ENCODE peak calls at places on chromosomes 12 and 14, in four cellular contexts. P, M, H and J are unnamed samples.

GRCh38 chr14:76138758-76139723 is 12.7 kb upstream of the GPATCH2L start:
- DNase-seq in H (no peak), M (no peak), P (peak), J (peak)

GRCh38 chr12:50839032-50839431 is 3.7 kb upstream of the TMPRSS12 start:
- DNase-seq in M (no peak), H (no peak), P (no peak), J (no peak)

GRCh38 chr12:82757611-82758010 is 70.9 kb downstream of the TMTC2 start:
- DNase-seq in M (no peak), H (no peak), P (no peak), J (no peak)

GRCh38 chr14:100850841-100851585 is 25.1 kb downstream of the MEG3 start:
- DNase-seq in M (peak), H (no peak), P (peak), J (peak)

GRCh38 chr14:77039285-77040058 is 11.0 kb upstream of the IRF2BPL start:
- DNase-seq in M (no peak), H (peak), P (no peak), J (no peak)

GRCh38 chr14:91371990-91372375 is 45.6 kb downstream of the CCDC88C start:
- DNase-seq in H (no peak), M (no peak), P (no peak), J (no peak)

GRCh38 chr12:29427964-29428363 is 47.0 kb upstream of the ERGIC2 start:
- DNase-seq in H (no peak), P (peak), M (no peak), J (peak)

GRCh38 chr14:102584871-102585869 is 7.3 kb upstream of the RCOR1 start:
- DNase-seq in H (no peak), M (peak), P (peak), J (peak)

GRCh38 chr12:48000878-48001321 is 3.4 kb downstream of the COL2A1 start:
- DNase-seq in P (peak), M (peak), H (peak), J (peak)

DNA sequence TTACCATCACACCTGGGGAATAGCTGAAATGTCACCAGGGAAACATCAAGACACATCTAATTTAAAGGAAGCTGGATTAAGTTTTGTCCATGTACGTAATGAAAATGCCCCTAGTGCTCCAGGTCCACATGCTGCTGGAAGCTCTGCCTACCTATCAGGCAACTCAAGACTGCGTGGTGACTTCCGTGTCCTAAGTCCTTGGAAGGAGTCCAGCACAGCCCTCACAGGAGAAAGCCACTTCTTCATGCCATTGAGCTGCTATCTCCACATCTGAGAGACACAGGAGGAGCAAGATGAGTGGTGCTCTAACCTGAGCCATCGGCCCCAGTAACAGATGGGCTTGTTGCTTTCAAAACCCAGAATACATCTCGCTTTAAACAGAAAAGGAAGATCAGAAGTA is 316.4 kb downstream of the DPF3 start:
- DNase-seq in M (no peak), H (no peak), P (no peak), J (no peak)
- TF ChIP-seq EZH2 in M (no peak), H (no peak), P (no peak), J (no peak)

DNA sequence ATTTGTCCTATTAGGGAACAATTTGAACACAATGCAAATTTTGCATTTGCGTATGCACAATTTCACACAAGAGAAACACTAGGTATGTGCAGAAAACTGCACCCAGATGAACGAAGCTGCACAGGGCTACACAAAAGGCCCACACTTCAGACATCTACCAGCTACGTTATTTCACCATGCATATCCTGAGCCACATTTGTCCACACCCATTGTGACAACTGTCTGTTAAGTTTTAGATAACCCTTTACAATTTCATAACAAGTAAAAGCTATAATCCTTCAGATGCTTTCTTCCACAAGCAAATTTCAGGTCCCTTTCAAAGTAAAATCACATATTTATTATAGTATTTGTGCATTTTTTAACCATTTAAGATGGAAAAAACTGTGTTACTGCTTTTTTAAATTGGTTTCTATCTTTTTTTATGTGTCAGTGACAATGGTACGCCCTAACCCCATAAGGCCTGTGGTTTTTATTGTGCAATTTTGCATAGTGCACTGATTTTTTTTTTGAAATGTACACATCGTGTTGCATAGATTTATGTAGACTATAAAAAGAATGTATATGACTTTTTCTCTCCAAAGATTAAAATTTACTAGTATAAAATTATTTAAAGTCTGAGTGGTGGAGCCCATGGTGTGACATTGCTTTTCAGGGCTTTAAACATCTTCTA is 87.8 kb upstream of the BTG1 start:
- DNase-seq in M (no peak), H (no peak), P (no peak), J (no peak)
- TF ChIP-seq EZH2 in M (no peak), H (no peak), P (no peak), J (no peak)

DNA sequence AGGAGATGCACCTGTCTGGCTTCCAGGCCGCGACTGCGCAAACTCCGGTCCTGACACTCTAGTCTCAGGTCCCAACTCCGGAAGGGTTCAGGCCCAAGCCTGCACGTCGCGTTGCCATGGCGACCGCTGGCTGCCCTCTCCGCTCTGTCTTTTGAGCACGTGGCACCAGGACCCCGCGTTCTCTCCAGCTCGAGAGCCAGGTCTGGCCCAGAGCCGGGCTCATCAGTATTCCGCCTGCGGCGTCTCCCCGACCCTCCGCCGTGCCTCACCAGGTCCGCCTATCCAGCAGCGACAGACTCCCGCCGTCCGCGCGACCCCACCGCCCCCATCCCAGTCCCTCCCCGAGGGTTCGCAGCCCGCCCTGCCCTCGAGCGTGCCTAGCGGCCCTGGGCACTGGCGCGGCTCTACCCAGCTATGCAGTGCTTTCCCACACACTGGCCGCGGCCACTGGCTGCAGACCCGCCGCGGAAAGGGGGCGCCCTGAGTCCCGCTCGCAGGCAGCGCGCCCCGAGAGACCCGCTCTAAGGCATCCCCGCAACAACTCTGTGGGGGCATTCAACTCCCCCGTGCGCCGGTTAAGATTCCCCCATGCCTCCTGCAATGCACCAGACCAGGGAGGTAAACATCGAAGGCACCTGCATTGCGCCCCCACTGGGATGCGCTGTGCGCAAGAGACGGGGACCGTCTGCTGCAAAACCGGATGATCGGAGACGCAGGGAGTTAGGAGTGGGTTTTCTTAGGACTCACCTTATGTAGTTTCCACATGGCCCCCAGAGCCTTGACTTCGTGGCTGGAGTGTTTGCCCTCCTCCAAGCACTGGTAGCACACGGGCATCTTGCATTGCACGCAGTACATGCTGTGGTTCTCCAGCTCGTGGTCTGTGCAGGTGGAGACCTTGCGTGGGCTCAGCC is 1.3 kb downstream of the TRIM9 start:
- DNase-seq in H (no peak), M (no peak), P (peak), J (no peak)
- TF ChIP-seq EZH2 in H (peak), M (no peak), P (no peak), J (no peak)

GRCh38 chr12:461425-461824 is 1.7 kb downstream of the B4GALNT3 start:
- DNase-seq in M (no peak), P (no peak), H (no peak), J (no peak)

GRCh38 chr12:459430-460258 is at the start of gene B4GALNT3:
- DNase-seq in H (no peak), M (peak), P (peak), J (peak)

GRCh38 chr12:459050-459429 is 699 bp upstream of the B4GALNT3 start:
- DNase-seq in P (no peak), H (no peak), M (no peak), J (no peak)

GRCh38 chr12:462936-463705 is 3.4 kb downstream of the B4GALNT3 start:
- DNase-seq in M (peak), P (no peak), H (peak), J (no peak)

GRCh38 chr12:460301-461230 is 827 bp downstream of the B4GALNT3 start:
- DNase-seq in P (peak), M (peak), H (no peak), J (no peak)
- TF ChIP-seq EZH2 in P (no peak), M (no peak), H (peak), J (no peak)

DNA sequence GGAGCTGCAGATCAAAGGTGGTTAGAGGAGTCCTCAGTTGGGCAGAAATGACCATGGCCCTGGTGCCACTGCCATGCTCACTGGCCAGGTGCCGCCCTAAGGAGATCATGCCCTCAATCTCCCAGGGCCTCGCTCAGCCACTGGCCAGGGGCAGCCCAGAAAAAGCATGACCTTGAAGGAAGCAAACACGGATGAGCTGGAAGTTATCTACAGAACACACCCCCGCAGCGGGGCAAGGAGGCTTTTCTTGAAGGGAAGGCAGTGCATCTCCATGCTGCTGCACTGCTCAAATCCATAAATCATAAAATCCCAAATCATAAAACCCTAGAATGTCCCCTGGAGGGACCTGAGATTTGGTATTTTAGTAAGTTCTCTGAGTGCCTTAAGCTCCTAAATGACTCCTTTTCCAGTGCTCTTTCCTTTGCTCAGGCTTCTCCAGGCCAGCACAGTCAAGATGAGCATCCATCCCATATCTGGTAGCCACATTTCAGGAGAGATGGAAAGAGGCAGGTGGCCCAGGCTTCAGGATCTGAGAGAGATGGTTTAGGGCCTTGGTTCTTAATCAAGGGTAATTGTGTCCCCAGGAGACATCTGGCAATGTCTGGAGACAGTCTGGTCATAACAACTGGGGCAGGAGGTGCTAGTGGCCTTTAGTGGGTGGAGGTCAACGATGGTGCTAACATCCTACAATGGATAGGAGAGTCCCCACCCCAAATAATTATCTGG is 217.3 kb downstream of the RBM19 start:
- DNase-seq in M (no peak), H (no peak), P (no peak), J (peak)
- TF ChIP-seq EZH2 in M (no peak), H (no peak), P (no peak), J (no peak)

DNA sequence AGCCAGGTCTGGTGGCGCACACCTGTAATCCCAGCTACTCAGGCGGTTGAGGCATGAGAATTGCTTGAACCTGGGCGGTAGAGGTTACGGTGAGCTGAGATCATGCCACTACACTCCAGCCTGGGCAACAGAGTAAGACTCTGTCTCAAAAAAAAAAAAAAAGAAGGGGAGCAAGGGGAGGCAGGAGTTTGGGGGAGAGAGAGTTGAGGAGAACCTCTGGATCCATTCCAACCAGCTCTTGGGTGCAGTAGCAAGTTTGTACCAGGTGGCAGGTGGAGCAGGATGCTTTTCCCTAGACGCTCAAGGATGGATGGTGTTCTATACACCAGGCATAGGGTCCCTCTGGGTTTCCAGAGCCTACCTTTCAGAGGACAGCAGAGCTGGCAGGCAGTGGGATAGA is 1.9 kb downstream of the NFE2 start:
- DNase-seq in P (no peak), M (no peak), H (no peak), J (peak)
- TF ChIP-seq EZH2 in P (no peak), M (no peak), H (no peak), J (no peak)

GRCh38 chr12:114678718-114679117 is 5.3 kb downstream of the TBX3 start:
- DNase-seq in M (no peak), P (no peak), H (no peak), J (no peak)

GRCh38 chr12:114680498-114681148 is 3.4 kb downstream of the TBX3 start:
- DNase-seq in M (no peak), H (no peak), P (no peak), J (no peak)

GRCh38 chr12:114678028-114678427 is 5.9 kb downstream of the TBX3 start:
- DNase-seq in P (no peak), H (no peak), M (no peak), J (no peak)

GRCh38 chr12:114679942-114680341 is 4.0 kb downstream of the TBX3 start:
- DNase-seq in H (no peak), P (no peak), M (no peak), J (no peak)

DNA sequence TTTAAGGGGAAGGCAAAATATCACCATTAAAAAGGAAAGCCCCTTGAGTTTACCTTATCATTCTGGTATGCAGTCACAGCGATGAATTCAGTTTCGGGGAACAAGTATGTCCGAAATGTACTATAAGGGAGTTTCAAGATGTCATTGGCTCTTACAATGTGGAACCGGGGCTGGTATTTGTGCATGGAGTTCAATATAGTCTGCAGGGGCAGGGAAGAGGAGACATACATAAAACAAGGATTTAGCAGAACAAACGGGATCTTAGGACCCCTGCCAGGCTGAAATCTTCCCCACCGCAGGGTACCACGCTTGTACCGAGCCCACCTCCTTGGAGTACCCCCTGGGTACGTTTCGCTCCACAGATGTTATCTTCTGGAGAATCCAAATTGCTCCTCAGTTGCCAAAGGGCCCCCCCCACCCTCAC is 4.5 kb downstream of the TBX3 start:
- DNase-seq in M (no peak), H (no peak), P (peak), J (no peak)
- TF ChIP-seq EZH2 in M (no peak), H (no peak), P (no peak), J (no peak)

GRCh38 chr14:28767239-28767850 is 758 bp downstream of the FOXG1 start:
- DNase-seq in M (no peak), H (no peak), P (no peak), J (peak)

GRCh38 chr14:28769358-28769757 is 2.8 kb downstream of the FOXG1 start:
- DNase-seq in H (no peak), P (no peak), M (no peak), J (no peak)

GRCh38 chr14:28768549-28768870 is 1.9 kb downstream of the FOXG1 start:
- DNase-seq in P (no peak), H (no peak), M (no peak), J (no peak)

GRCh38 chr14:28766505-28767238 is at the start of gene FOXG1:
- DNase-seq in M (no peak), H (no peak), P (peak), J (peak)

GRCh38 chr14:28767851-28768548 is 1.4 kb downstream of the FOXG1 start:
- DNase-seq in H (no peak), M (no peak), P (peak), J (peak)
- TF ChIP-seq EZH2 in H (peak), M (no peak), P (peak), J (no peak)

DNA sequence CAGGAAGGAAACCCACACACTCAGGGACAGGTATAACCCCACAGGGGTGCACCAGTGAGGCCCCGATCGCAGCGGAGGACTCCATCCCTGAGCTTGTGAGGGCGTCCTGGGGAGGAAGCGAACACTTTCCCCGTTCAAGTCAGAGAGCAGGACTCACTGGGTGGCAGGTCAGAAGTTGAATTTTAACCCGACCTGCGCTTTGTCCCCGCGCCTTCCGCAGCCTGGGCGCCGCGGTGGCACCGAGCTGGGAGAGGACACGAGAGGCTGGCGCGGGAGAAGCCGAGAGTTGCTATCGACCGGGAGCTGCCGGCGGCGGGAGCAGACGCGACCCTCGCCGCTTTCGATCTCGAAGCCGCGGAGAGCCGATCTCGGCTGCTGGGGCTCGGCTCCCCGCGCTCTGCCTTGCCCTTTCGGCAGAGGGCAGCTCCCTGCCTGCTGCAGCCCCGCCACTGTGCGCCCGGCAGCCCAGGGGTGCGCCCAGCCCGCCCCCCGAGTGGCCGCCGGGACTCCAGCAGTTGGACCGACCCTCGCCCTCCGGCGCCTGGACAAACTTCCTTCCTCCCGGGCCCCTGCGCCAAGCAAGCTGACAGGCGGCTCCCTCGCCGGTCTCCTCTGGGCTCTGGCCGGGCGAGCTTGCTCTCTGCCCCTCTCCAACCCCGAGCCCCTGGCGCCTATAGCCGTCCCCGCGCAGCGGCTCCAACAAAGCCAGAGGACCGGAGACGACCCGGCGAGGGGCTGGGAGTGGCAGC is 918 bp downstream of the LIN7A start:
- DNase-seq in H (peak), M (peak), P (peak), J (no peak)
- TF ChIP-seq EZH2 in H (no peak), M (no peak), P (peak), J (no peak)

GRCh38 chr12:26123482-26123980 is 1.3 kb downstream of the BHLHE41 start:
- DNase-seq in H (no peak), P (no peak), M (no peak), J (no peak)

GRCh38 chr12:26122681-26123481 is 2.0 kb downstream of the BHLHE41 start:
- DNase-seq in M (peak), H (peak), P (peak), J (no peak)

GRCh38 chr12:26120561-26121274 is 4.1 kb downstream of the BHLHE41 start:
- DNase-seq in P (no peak), H (peak), M (no peak), J (no peak)

GRCh38 chr12:26121323-26121740 is 3.5 kb downstream of the BHLHE41 start:
- DNase-seq in P (peak), M (no peak), H (no peak), J (no peak)

GRCh38 chr12:26121841-26122680 is 2.8 kb downstream of the BHLHE41 start:
- DNase-seq in H (no peak), M (peak), P (peak), J (peak)
- TF ChIP-seq EZH2 in H (no peak), M (no peak), P (peak), J (peak)